ENCODE peak calls at places on chromosomes 11 and 22, in nine cellular contexts. C, T, Y, Z, H, B, W, L and R are unnamed samples.

GRCh38 chr11:86374586-86374985 is at the start of gene CCDC81:
- DNase-seq in C (peak; percentile 13), T (no peak), Y (no peak), Z (no peak), H (no peak), B (no peak), W (no peak), L (peak; percentile 35), R (no peak)

GRCh38 chr22:47373648-47374272 is 611.3 kb downstream of the TBC1D22A start:
- DNase-seq in C (no peak), T (no peak), Y (no peak), Z (no peak), H (no peak), B (no peak), W (no peak), L (no peak), R (no peak)

GRCh38 chr22:30196141-30196866 is 50.3 kb downstream of the LIF start:
- DNase-seq in C (peak; percentile 72), T (no peak), Y (no peak), Z (peak; percentile 99), H (no peak), B (peak; percentile 66), W (no peak), L (peak; percentile 100), R (peak; percentile 76)

GRCh38 chr22:19239464-19239863 is 52.1 kb downstream of the CLTCL1 start:
- DNase-seq in C (no peak), T (no peak), Y (no peak), Z (no peak), H (no peak), B (no peak), W (no peak), L (no peak), R (no peak)

GRCh38 chr11:115659061-115659963 is 155.1 kb upstream of the CADM1 start:
- DNase-seq in C (no peak), T (no peak), Y (no peak), Z (no peak), H (no peak), B (peak; percentile 17), W (no peak), L (peak; percentile 56), R (peak; percentile 9)

GRCh38 chr11:100003985-100004384 is 683.1 kb upstream of the ARHGAP42 start:
- DNase-seq in C (no peak), T (no peak), Y (no peak), Z (no peak), H (no peak), B (no peak), W (no peak), L (no peak), R (no peak)

GRCh38 chr11:35014352-35014751 is 97.9 kb downstream of the PDHX start:
- DNase-seq in C (no peak), T (no peak), Y (no peak), Z (no peak), H (no peak), B (no peak), W (no peak), L (peak; percentile 93), R (no peak)

GRCh38 chr11:71222318-71223080 is 29.9 kb downstream of the SHANK2 start:
- DNase-seq in C (peak; percentile 21), T (no peak), Y (no peak), Z (no peak), H (no peak), B (no peak), W (no peak), L (no peak), R (no peak)

GRCh38 chr22:37618674-37619073 is 10.0 kb downstream of the GGA1 start:
- DNase-seq in C (no peak), T (no peak), Y (no peak), Z (no peak), H (no peak), B (no peak), W (no peak), L (no peak), R (no peak)

GRCh38 chr11:118895093-118896039 is 11.7 kb downstream of the CXCR5 start:
- DNase-seq in C (no peak), T (peak; percentile 52), Y (peak; percentile 73), Z (no peak), H (peak; percentile 73), B (no peak), W (peak; percentile 71), L (no peak), R (peak; percentile 77)

GRCh38 chr11:12331239-12331874 is 46.0 kb upstream of the PARVA start:
- DNase-seq in C (peak; percentile 87), T (peak; percentile 52), Y (peak; percentile 68), Z (peak; percentile 81), H (no peak), B (peak; percentile 90), W (peak; percentile 39), L (peak; percentile 56), R (no peak)

GRCh38 chr22:31920306-31920705 is 24.0 kb upstream of the YWHAH start:
- DNase-seq in C (no peak), T (no peak), Y (no peak), Z (no peak), H (no peak), B (no peak), W (no peak), L (no peak), R (no peak)

GRCh38 chr11:58923300-58923788 is 15.9 kb upstream of the GLYATL1 start:
- DNase-seq in C (peak; percentile 41), T (no peak), Y (no peak), Z (peak; percentile 7), H (no peak), B (no peak), W (no peak), L (peak; percentile 24), R (no peak)

GRCh38 chr11:44112083-44112865 is 16.8 kb downstream of the EXT2 start:
- DNase-seq in C (no peak), T (no peak), Y (no peak), Z (no peak), H (no peak), B (no peak), W (no peak), L (peak; percentile 58), R (no peak)

GRCh38 chr22:44325718-44326548 is 13.2 kb upstream of the SHISAL1 start:
- DNase-seq in C (no peak), T (no peak), Y (no peak), Z (no peak), H (no peak), B (no peak), W (no peak), L (peak; percentile 49), R (no peak)